ENCODE peak calls at places on chromosomes 4 and X, in nine cellular contexts. O is WERI-Rb-1, A is coronary artery, L is fibroblast of lung, M is ovary, G is GM20000, B is H9, V is pancreas, C is sigmoid colon. D is an unnamed sample.

GRCh38 chr4:125739760-125740159 is 425.0 kb downstream of the FAT4 start:
- DNase-seq in O (no peak), A (no peak), L (peak), M (no peak), G (no peak), B (no peak), V (no peak), C (no peak), D (no peak)

GRCh38 chr4:121686265-121686664 is 10.5 kb downstream of the ANXA5 start:
- DNase-seq in O (no peak), A (no peak), L (no peak), M (no peak), G (no peak), B (no peak), V (no peak), C (no peak), D (no peak)

GRCh38 chr4:155025762-155026457 is 182.5 kb upstream of the NPY2R start:
- DNase-seq in O (peak), A (no peak), L (peak), M (no peak), G (no peak), B (peak), V (peak), C (no peak), D (peak)

GRCh38 chrX:85590638-85591037 is 211.2 kb upstream of the POF1B start:
- DNase-seq in O (no peak), A (no peak), L (no peak), M (no peak), G (no peak), B (peak), V (no peak), C (no peak), D (no peak)

GRCh38 chr4:31461425-31461824 is 741.3 kb downstream of the PCDH7 start:
- DNase-seq in O (no peak), A (no peak), L (peak), M (no peak), G (no peak), B (no peak), V (no peak), C (no peak), D (no peak)

GRCh38 chr4:17559709-17560048 is 17.3 kb upstream of the LAP3 start:
- DNase-seq in O (no peak), A (no peak), L (no peak), M (no peak), G (no peak), B (no peak), V (no peak), C (no peak), D (no peak)

GRCh38 chrX:150446995-150447394 is 83.9 kb downstream of the MAMLD1 start:
- DNase-seq in O (no peak), A (no peak), L (peak), M (no peak), G (no peak), B (no peak), V (no peak), C (no peak), D (no peak)

GRCh38 chrX:105837227-105837626 is 14.9 kb downstream of the NRK start:
- DNase-seq in O (no peak), A (peak), L (peak), M (peak), G (no peak), B (no peak), V (peak), C (peak), D (no peak)

GRCh38 chr4:114479595-114479994 is 119.0 kb upstream of the UGT8 start:
- DNase-seq in O (peak), A (no peak), L (no peak), M (no peak), G (no peak), B (no peak), V (no peak), C (no peak), D (no peak)

GRCh38 chr4:129526812-129527211 is 430.9 kb downstream of the C4orf33 start:
- DNase-seq in O (no peak), A (no peak), L (no peak), M (no peak), G (no peak), B (no peak), V (no peak), C (no peak), D (no peak)

GRCh38 chr4:128288689-128289106 is 1.1 kb upstream of the PGRMC2 start:
- DNase-seq in O (peak), A (no peak), L (peak), M (no peak), G (peak), B (no peak), V (peak), C (no peak), D (no peak)

GRCh38 chr4:112765317-112765989 is 128.5 kb downstream of the LARP7 start:
- DNase-seq in O (no peak), A (no peak), L (peak), M (no peak), G (peak), B (no peak), V (no peak), C (no peak), D (no peak)

GRCh38 chr4:150217804-150218203 is 139.6 kb downstream of the DCLK2 start:
- DNase-seq in O (no peak), A (no peak), L (no peak), M (no peak), G (no peak), B (no peak), V (peak), C (no peak), D (no peak)

GRCh38 chr4:149145803-149146202 is 669.8 kb downstream of the IQCM start:
- DNase-seq in O (peak), A (no peak), L (no peak), M (no peak), G (no peak), B (no peak), V (no peak), C (no peak), D (no peak)

GRCh38 chr4:142452132-142452855 is 393.8 kb downstream of the INPP4B start:
- DNase-seq in O (no peak), A (no peak), L (no peak), M (no peak), G (no peak), B (no peak), V (no peak), C (no peak), D (no peak)

GRCh38 chr4:22754091-22754490 is 61.4 kb downstream of the GBA3 start:
- DNase-seq in O (no peak), A (no peak), L (no peak), M (no peak), G (no peak), B (no peak), V (no peak), C (no peak), D (no peak)

GRCh38 chr4:26076000-26076587 is 162.1 kb downstream of the SMIM20 start:
- DNase-seq in O (no peak), A (no peak), L (peak), M (no peak), G (peak), B (no peak), V (no peak), C (no peak), D (no peak)

DNA sequence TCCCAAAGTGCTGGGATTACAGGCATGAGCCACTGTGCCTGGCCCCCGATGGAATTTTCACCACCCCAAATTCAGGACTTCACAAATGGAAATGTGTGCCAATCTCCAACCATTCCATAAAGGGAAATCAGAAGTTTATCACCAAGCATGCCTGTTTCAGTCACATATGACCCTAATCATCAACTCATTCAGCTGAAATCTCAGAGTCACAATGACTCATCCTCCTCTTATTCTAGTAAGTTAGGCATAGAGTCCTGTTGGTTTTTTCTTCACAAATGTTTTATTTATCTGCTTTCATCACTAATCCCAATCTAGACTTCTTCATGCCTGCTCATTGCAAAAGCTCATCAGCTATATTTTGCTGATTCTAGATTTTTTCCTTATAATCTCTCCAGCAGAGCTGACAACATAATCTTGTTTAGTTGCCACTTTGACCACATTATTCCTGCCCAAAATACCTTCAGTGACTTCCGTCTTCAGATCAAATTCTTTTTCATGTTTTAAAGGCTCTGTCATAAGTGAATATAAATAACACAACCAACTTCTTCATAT is 83.3 kb downstream of the SLC7A11 start:
- DNase-seq in O (no peak), A (no peak), L (peak), M (no peak), G (no peak), B (no peak), V (no peak), C (no peak), D (no peak)
- TF ChIP-seq CTCF in O (no peak), A (no peak), L (no peak), M (no peak), G (no peak), B (no peak), V (no peak), C (no peak), D (no peak)

DNA sequence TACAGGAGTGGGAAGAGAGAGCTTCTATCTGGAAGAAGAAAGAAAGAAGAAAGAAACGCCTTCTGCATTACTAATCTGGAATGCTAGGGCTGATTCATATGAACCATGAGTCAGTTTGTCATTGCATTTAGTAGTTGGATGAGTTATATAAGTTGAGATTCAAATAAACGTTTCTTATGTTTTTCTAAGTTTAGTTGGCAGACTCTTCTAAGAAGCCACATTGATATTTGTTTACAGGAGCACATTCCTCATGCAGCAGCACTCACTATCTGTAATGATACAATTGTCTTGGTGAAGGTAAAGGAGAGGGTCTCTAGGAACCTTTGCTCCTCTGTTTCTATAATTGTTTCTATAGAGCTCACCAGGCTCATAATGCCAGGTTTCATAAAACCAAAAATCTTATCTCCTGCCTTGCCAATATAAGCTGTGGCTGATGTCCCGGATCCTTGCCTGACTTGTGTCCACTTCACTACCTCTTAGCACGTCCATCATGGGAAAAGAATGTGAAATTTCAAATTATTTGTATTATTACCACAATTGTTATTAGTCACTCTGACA is 39.5 kb downstream of the HOPX start:
- DNase-seq in O (no peak), A (no peak), L (peak), M (no peak), G (no peak), B (no peak), V (no peak), C (no peak), D (no peak)
- TF ChIP-seq CTCF in O (no peak), A (no peak), L (peak), M (no peak), G (no peak), B (no peak), V (no peak), C (no peak), D (no peak)

GRCh38 chr4:183407635-183408463 is 36.6 kb upstream of the CDKN2AIP start:
- DNase-seq in O (no peak), A (no peak), L (no peak), M (no peak), G (no peak), B (no peak), V (no peak), C (peak), D (no peak)
- TF ChIP-seq CTCF in O (no peak), A (no peak), L (no peak), M (no peak), G (no peak), B (no peak), V (no peak), C (no peak), D (no peak)

GRCh38 chrX:136397001-136397400 is 90.7 kb upstream of the BRS3 start:
- DNase-seq in O (no peak), A (no peak), L (no peak), M (no peak), G (no peak), B (no peak), V (no peak), C (no peak), D (no peak)
- TF ChIP-seq CTCF in O (no peak), A (no peak), L (no peak), M (no peak), G (no peak), B (no peak), V (no peak), C (no peak), D (no peak)

GRCh38 chr4:48762408-48762807 is 17.7 kb downstream of the FRYL start:
- DNase-seq in O (no peak), A (no peak), L (no peak), M (no peak), G (no peak), B (no peak), V (no peak), C (no peak), D (no peak)

GRCh38 chr4:48772568-48772967 is 7.5 kb downstream of the FRYL start:
- DNase-seq in O (no peak), A (no peak), L (no peak), M (no peak), G (no peak), B (no peak), V (no peak), C (no peak), D (no peak)

GRCh38 chr4:48767530-48767929 is 12.5 kb downstream of the FRYL start:
- DNase-seq in O (no peak), A (no peak), L (no peak), M (no peak), G (no peak), B (no peak), V (no peak), C (no peak), D (no peak)

GRCh38 chr4:48766393-48766792 is 13.7 kb downstream of the FRYL start:
- DNase-seq in O (no peak), A (no peak), L (no peak), M (no peak), G (no peak), B (no peak), V (no peak), C (no peak), D (no peak)

DNA sequence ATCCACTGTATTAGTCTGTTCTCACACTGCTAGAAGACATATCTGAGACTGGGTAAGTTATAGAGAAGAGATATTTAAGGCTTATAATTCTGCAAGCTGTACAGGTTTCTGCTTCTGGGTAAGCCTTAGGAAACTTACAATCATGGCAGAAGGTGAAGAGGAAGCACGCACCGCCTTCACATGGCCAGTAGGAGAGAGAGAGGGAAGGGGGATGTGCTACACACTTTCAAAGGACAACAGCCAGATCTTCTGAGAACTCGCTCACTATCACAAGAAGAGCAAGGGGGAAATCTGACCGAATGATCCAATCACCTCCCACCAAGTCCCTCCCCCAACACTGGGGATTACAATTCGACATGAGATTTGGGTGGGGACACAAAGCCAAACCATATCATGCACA is 13.0 kb downstream of the FRYL start:
- DNase-seq in O (no peak), A (no peak), L (no peak), M (no peak), G (no peak), B (no peak), V (no peak), C (no peak), D (no peak)
- TF ChIP-seq CTCF in O (peak), A (no peak), L (no peak), M (no peak), G (no peak), B (peak), V (no peak), C (no peak), D (no peak)

DNA sequence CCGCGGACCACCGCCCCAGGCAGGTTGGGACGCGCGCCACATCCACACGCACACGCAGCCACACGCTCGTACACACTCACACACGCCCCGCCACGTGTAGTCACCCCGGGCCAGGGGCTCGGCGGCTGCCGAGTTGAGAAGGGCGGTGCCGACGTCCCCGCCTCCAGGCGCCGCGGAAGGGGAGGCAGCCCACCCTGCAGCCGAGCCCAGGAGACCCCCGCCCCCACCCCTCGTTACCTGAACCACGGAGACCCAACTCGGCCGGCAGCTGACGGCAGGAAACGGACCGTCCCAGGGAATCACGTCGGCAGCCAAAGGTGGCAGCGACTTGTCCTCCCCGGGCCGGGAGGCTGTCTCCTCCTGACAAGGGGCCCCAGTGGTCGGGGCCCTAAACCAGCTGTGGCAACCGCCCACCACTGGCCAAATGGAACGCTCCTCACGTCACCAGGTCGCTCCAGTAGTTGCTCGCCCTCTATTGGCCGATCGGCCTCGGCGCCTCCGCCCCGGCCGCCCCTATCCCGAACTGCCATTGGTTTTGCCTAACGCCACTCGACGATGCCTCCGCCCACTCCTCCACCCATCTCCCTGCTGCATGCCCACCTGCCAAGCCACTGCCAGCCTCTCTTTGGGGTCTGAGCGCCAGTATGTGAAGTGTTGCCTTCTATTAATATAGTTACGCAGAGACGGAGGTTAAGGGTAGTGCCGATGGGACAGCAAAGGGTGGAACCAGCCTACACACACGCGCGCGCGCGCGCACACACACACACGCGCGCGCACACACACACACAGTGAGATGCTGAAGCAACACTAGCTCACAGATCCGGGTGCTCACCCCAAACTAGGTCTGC is at the start of gene ZDHHC9:
- DNase-seq in O (peak), A (peak), L (peak), M (peak), G (peak), B (peak), V (peak), C (peak), D (peak)
- TF ChIP-seq CTCF in O (no peak), A (no peak), L (no peak), M (no peak), G (no peak), B (no peak), V (no peak), C (no peak), D (peak)

GRCh38 chr4:44740201-44740600 is 13.8 kb upstream of the GNPDA2 start:
- DNase-seq in O (no peak), A (no peak), L (no peak), M (no peak), G (no peak), B (no peak), V (no peak), C (no peak), D (no peak)

GRCh38 chr4:44736900-44737299 is 10.5 kb upstream of the GNPDA2 start:
- DNase-seq in O (no peak), A (no peak), L (no peak), M (no peak), G (no peak), B (no peak), V (no peak), C (no peak), D (no peak)

DNA sequence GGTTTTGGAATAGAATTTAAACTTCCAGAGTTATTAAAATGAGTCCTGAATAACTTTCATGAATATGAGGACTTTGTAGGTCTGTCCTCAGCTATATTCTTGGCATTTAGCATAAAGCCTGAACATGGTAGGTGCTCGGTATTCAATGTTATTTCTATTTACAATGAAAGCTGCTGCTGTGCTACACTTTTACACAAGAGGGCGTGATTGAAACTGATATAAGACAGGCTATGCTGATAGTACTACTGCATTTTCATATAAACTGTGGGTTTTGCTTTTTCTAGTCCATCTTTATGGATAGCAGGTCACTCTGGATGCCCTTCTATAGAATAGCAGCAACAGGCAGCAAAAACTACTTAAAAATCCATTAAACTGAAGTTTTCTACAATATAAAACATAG is 12.3 kb upstream of the GNPDA2 start:
- DNase-seq in O (peak), A (no peak), L (peak), M (no peak), G (no peak), B (no peak), V (no peak), C (no peak), D (no peak)
- TF ChIP-seq CTCF in O (no peak), A (no peak), L (peak), M (no peak), G (peak), B (peak), V (no peak), C (no peak), D (peak)

GRCh38 chr4:87117730-87118075 is 102.7 kb downstream of the KLHL8 start:
- DNase-seq in O (no peak), A (no peak), L (no peak), M (no peak), G (no peak), B (no peak), V (no peak), C (no peak), D (no peak)
- TF ChIP-seq CTCF in O (no peak), A (no peak), L (no peak), M (no peak), G (no peak), B (no peak), V (no peak), C (no peak), D (no peak)

GRCh38 chrX:77910108-77910840 is at the start of gene ATP7A:
- DNase-seq in O (peak), A (peak), L (peak), M (peak), G (peak), B (peak), V (peak), C (peak), D (peak)
- TF ChIP-seq CTCF in O (peak), A (no peak), L (peak), M (no peak), G (no peak), B (peak), V (no peak), C (peak), D (no peak)

GRCh38 chr4:188971125-188971524 is 831.9 kb downstream of the TRIML1 start:
- DNase-seq in O (no peak), A (no peak), L (peak), M (no peak), G (no peak), B (no peak), V (no peak), C (no peak), D (no peak)
- TF ChIP-seq CTCF in O (peak), A (no peak), L (peak), M (no peak), G (no peak), B (peak), V (no peak), C (peak), D (no peak)

D was measured in glutamatergic neuron.